ENCODE peak calls at places on chromosome 21, in six cellular contexts. G is pancreas; E is CD8-positive, alpha-beta T cell; N is psoas muscle; D is heart right ventricle; O is left ventricle myocardium inferior. B is an unnamed sample. For H3K4me1, the result is how much of the 10 kb centered on the place peaks cover.

GRCh38 chr21:14547834-14548513 is 1.9 kb upstream of the SAMSN1 start:
- DNase-seq in G (no peak), D (no peak), N (no peak), O (no peak), E (no peak), B (no peak)

GRCh38 chr21:39384674-39385298 is 35.9 kb upstream of the HMGN1 start:
- DNase-seq in N (no peak), G (no peak), O (no peak), D (no peak), E (no peak), B (no peak)

GRCh38 chr21:45982758-45983731 is 1.5 kb downstream of the COL6A1 start:
- DNase-seq in N (peak), O (peak), D (no peak), G (peak), E (no peak), B (peak)

GRCh38 chr21:36487641-36488307 is 7.9 kb upstream of the CLDN14 start:
- DNase-seq in D (no peak), O (no peak), E (no peak), N (no peak), G (peak), B (no peak)

GRCh38 chr21:44348861-44349260 is 4.6 kb upstream of the TRPM2 start:
- DNase-seq in D (no peak), O (no peak), G (no peak), E (no peak), N (no peak), B (no peak)

GRCh38 chr21:27134513-27134912 is 167.6 kb upstream of the ADAMTS5 start:
- DNase-seq in N (no peak), O (no peak), G (no peak), D (no peak), E (no peak), B (no peak)

GRCh38 chr21:15875286-15875685 is 145.5 kb downstream of the USP25 start:
- DNase-seq in O (no peak), E (no peak), D (no peak), G (no peak), N (no peak), B (no peak)

GRCh38 chr21:44405948-44406872 is 49.1 kb upstream of the LRRC3 start:
- DNase-seq in E (peak), D (no peak), G (no peak), N (no peak), O (no peak), B (peak)

GRCh38 chr21:45304161-45304830 is 16.6 kb upstream of the POFUT2 start:
- DNase-seq in O (peak), G (peak), E (no peak), D (no peak), N (peak), B (peak)

GRCh38 chr21:44988607-44989537 is 49.0 kb downstream of the SLX9 start:
- DNase-seq in O (peak), D (no peak), G (peak), E (no peak), N (peak), B (peak)

GRCh38 chr21:24290151-24290833 is 1317.0 kb downstream of the MRPL39 start:
- DNase-seq in N (no peak), O (no peak), D (no peak), G (no peak), E (peak), B (no peak)

GRCh38 chr21:43832648-43833047 is 32.4 kb upstream of the AGPAT3 start:
- DNase-seq in O (no peak), G (peak), E (no peak), N (no peak), D (no peak), B (no peak)

GRCh38 chr21:45555251-45555556 is 13.0 kb upstream of the SLC19A1 start:
- DNase-seq in O (no peak), E (no peak), D (no peak), G (no peak), N (no peak), B (no peak)

GRCh38 chr21:43892984-43893535 is 28.0 kb downstream of the AGPAT3 start:
- DNase-seq in O (no peak), N (no peak), E (no peak), D (no peak), G (no peak), B (no peak)

GRCh38 chr21:25938673-25939395 is 204.1 kb downstream of the GABPA start:
- DNase-seq in O (no peak), G (no peak), D (peak), E (no peak), N (no peak), B (no peak)

GRCh38 chr21:35840197-35840799 is 220.0 kb downstream of the SETD4 start:
- DNase-seq in D (peak), O (no peak), G (no peak), E (peak), N (peak), B (no peak)

GRCh38 chr21:17848228-17848627 is 29.1 kb upstream of the C21orf91 start:
- DNase-seq in G (no peak), D (peak), O (peak), E (no peak), N (peak), B (peak)

GRCh38 chr21:25385912-25386474 is 221.3 kb downstream of the MRPL39 start:
- DNase-seq in O (no peak), N (no peak), E (no peak), D (no peak), G (peak), B (no peak)

GRCh38 chr21:28337319-28337718 is 655.4 kb downstream of the LTN1 start:
- DNase-seq in G (no peak), N (no peak), E (no peak), O (no peak), D (no peak), B (no peak)

GRCh38 chr21:46056450-46056903 is 41.4 kb upstream of the COL6A2 start:
- DNase-seq in E (no peak), N (peak), O (peak), D (peak), G (no peak), B (peak)

GRCh38 chr21:45258476-45258875 is 29.2 kb downstream of the POFUT2 start:
- DNase-seq in E (peak), G (no peak), N (no peak), D (no peak), O (no peak), B (no peak)

GRCh38 chr21:28899744-28900143 is 92.9 kb downstream of the LTN1 start:
- DNase-seq in O (no peak), D (no peak), N (no peak), G (no peak), E (no peak), B (no peak)

GRCh38 chr21:38914531-38915385 is 109.0 kb downstream of the ETS2 start:
- DNase-seq in D (no peak), N (no peak), E (no peak), O (no peak), G (no peak), B (no peak)

GRCh38 chr21:15679630-15680029 is 50.2 kb upstream of the USP25 start:
- DNase-seq in N (no peak), D (no peak), E (no peak), O (no peak), G (no peak), B (no peak)

GRCh38 chr21:24200052-24200451 is 1407.2 kb downstream of the MRPL39 start:
- DNase-seq in G (no peak), D (no peak), N (no peak), O (no peak), E (no peak), B (no peak)

DNA sequence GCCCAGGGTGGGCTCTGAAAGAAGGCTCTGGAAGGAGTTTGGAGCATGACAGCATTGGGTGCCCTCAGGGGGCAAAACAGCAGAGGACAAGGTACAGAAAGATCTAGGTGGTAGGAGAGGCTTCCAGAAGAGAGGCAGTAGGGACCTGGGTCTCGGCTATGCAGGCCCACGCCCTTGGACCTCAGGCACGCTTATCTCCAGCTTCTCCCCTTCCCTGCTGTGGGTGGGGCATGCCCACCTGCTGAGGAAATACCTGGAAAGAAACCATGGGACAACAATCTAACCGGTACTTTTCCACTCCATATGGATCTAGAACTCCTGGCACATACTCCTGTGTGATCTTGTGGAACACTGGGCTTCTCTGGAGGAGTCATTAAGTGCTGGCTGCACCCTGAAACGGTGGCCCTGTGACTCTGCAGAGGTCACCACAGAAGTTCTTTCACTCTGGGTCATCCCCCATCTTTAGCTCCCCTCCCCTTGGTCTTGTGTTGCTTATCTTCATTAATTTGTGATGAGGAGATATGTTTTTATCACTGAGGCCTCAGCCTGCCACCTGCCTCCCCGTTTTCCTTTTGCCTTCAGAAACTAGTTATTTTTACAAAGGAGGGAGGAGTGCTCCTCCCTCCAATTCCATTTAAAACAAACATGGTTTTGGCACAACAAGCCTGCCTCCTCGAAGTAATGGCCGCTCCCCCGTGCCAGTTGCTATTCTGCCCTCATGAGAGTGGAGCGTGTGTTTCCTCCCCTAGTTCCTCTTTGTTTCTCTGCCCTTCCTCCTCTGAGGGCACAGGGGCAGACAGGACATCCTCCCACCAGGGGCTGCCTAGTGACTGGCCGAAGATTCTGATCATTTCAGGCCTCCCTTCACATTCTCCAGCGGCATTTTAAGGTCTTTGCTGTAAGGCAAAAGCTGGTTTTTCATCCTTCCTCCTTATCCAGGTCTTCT is 78.0 kb upstream of the ATP5PO start:
- DNase-seq in D (peak), N (no peak), E (no peak), O (no peak), G (no peak), B (no peak)
- H3K27ac ChIP-seq in D (no peak), N (no peak), E (no peak), O (no peak), G (no peak), B (peak)

GRCh38 chr21:32283001-32283400 is 4.2 kb upstream of the MIS18A start:
- DNase-seq in N (no peak), D (no peak), G (no peak), E (no peak), O (no peak), B (no peak)
- H3K4me1 ChIP-seq in N (under half), D (under half), G (under half), E (under half), O (under half), B (under half)

DNA sequence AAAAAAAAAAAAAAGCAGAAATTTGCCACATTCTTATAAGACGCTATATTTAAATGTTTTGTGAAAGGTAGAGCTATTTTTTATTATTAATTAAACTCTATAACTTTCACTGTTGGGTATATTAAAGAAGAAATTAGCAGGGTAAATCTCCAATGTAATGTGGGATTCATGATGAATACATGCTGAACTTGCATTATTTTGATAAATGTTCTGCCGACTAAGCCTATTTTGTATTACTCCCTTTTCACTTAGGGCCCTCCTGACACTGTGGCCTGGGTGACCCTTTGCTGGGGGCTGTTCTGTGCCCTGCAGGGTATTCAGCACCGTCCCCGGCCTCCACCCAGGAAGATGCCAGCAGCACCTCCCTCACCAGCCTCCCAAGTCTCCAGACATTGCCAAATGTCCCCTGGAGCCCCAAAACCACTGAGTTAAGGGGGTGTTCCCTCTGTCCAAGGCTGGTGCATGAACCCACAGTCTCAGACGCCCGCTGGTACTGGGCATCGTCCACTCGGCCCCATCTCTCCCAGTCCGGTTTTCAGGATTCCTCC is 22.5 kb downstream of the RSPH1 start:
- DNase-seq in E (peak), N (no peak), G (no peak), D (no peak), O (no peak), B (no peak)
- H3K4me3 ChIP-seq in E (no peak), N (no peak), G (no peak), D (no peak), O (no peak), B (no peak)

DNA sequence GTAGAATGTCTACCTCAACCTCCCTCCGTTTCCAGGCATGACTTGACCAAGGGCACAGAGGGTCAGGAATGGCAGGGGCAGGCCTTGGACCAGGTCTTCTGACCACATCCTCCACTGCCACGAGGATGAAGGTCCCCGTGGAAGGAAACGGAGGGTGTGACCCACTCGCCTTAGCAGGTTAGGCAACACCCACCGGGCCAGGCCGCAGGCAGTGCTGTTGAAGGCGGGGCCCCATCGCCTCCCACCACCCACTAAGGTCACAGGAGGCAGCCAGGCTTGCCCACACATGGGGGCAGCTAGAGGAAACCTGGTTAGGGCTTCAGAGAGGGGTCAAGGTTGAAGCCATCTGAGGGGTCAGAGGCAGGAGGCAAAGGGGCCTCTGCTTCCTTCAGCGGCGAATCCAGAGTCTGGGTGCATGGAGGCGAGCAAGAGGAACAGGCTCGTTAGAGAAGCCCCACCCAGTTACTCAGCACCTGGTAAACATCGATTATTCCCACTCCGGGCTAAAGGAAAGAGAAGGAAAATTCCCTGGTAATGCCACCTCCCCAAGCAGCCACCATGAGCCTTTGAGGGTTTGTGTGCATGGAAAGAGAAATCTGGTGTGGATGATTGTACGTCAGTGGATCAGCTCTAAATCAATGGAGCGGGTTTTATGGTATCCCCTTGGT is 37.0 kb downstream of the RIPK4 start:
- DNase-seq in G (no peak), N (no peak), E (no peak), D (no peak), O (no peak), B (no peak)
- H3K27ac ChIP-seq in G (no peak), N (no peak), E (no peak), D (no peak), O (no peak), B (no peak)

GRCh38 chr21:34836103-34836932 is 167.5 kb downstream of the CLIC6 start:
- DNase-seq in O (no peak), D (no peak), E (no peak), G (no peak), N (peak), B (peak)
- H3K4me1 ChIP-seq in O (under half), D (half or more), E (under half), G (under half), N (under half), B (under half)

GRCh38 chr21:37579356-37579755 is 212.8 kb downstream of the DYRK1A start:
- DNase-seq in E (no peak), D (no peak), O (no peak), G (no peak), N (no peak), B (no peak)
- H3K4me3 ChIP-seq in E (no peak), D (no peak), O (no peak), G (no peak), N (no peak), B (no peak)